ENCODE peak calls at places on chromosomes 16 and 17, in four cellular contexts. J is CD4-positive, CD25-positive, alpha-beta regulatory T cell; U is SJSA1; Z is neural progenitor cell. X is an unnamed sample.

GRCh38 chr17:72142614-72143013 is 21.8 kb downstream of the SOX9 start:
- DNase-seq in J (no peak), U (no peak), Z (no peak), X (no peak)

GRCh38 chr17:82278786-82279379 is 5.4 kb upstream of the CSNK1D start:
- DNase-seq in J (no peak), U (no peak), Z (no peak), X (no peak)

GRCh38 chr17:75810216-75810615 is 25.6 kb downstream of the UNK start:
- DNase-seq in J (no peak), U (no peak), Z (no peak), X (no peak)

GRCh38 chr17:43216369-43216761 is 4.7 kb downstream of the TMEM106A start:
- DNase-seq in J (no peak), U (no peak), Z (no peak), X (no peak)

GRCh38 chr17:57038486-57038885 is 46.6 kb upstream of the AKAP1 start:
- DNase-seq in J (no peak), U (no peak), Z (no peak), X (no peak)

GRCh38 chr16:9007177-9007794 is 43.6 kb upstream of the USP7 start:
- DNase-seq in J (no peak), U (no peak), Z (no peak), X (no peak)

GRCh38 chr17:5500247-5500803 is 14.0 kb downstream of the MIS12 start:
- DNase-seq in J (no peak), U (peak; percentile 4), Z (no peak), X (peak; percentile 5)

GRCh38 chr16:70789231-70789926 is 11.6 kb downstream of the VAC14 start:
- DNase-seq in J (no peak), U (peak; percentile 46), Z (no peak), X (no peak)

GRCh38 chr17:31533546-31534155 is 142.2 kb downstream of the RAB11FIP4 start:
- DNase-seq in J (no peak), U (peak; percentile 46), Z (peak; percentile 66), X (no peak)

GRCh38 chr16:71628810-71629209 is 2.8 kb downstream of the MARVELD3 start:
- DNase-seq in J (no peak), U (no peak), Z (no peak), X (no peak)

GRCh38 chr16:57747091-57747490 is 11.5 kb downstream of the KATNB1 start:
- DNase-seq in J (no peak), U (no peak), Z (no peak), X (no peak)

GRCh38 chr17:63740464-63741181 is 976 bp downstream of the STRADA start:
- DNase-seq in J (peak; percentile 33), U (no peak), Z (no peak), X (peak; percentile 2)

GRCh38 chr16:57601801-57602478 is 26.5 kb upstream of the ADGRG1 start:
- DNase-seq in J (peak; percentile 84), U (no peak), Z (no peak), X (peak; percentile 77)

GRCh38 chr17:50050431-50051032 is 5.4 kb upstream of the ITGA3 start:
- DNase-seq in J (no peak), U (no peak), Z (no peak), X (no peak)

GRCh38 chr17:61547113-61547512 is 43.9 kb downstream of the NACA2 start:
- DNase-seq in J (no peak), U (no peak), Z (no peak), X (no peak)

GRCh38 chr17:30021708-30022317 is 80.4 kb downstream of the EFCAB5 start:
- DNase-seq in J (peak; percentile 69), U (peak; percentile 33), Z (peak; percentile 66), X (peak; percentile 25)

GRCh38 chr16:1975432-1976215 is 3.8 kb downstream of the TBL3 start:
- DNase-seq in J (no peak), U (no peak), Z (no peak), X (no peak)

GRCh38 chr17:78933025-78933958 is 8.1 kb upstream of the TIMP2 start:
- DNase-seq in J (peak; percentile 74), U (peak; percentile 84), Z (no peak), X (peak; percentile 36)

GRCh38 chr17:43316522-43317142 is 82.2 kb upstream of the ARL4D start:
- DNase-seq in J (no peak), U (peak; percentile 55), Z (peak; percentile 47), X (peak; percentile 20)

GRCh38 chr17:58309918-58310259 is 18.7 kb downstream of the TSPOAP1 start:
- DNase-seq in J (no peak), U (no peak), Z (no peak), X (no peak)

DNA sequence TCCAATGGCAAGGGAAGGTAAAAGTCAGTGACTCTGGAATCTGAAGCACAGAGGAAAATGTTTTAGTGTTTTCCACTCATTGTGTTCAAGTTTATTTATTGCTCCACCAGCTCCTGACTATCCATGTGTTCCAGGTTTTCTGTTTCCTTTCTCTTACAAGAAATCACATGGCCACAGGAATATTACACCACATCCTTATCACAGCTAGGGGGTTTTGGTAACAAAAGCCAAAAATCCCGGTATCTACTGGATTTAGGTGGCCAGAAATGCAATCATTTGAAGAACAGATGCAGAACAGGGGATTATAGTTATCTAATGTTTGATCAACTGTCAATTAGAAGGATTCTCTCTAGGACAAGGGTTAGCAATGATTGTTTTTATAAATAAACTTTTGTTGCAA is 47.9 kb downstream of the STH start:
- DNase-seq in J (no peak), U (no peak), Z (no peak), X (no peak)
- H3K27ac ChIP-seq in J (no peak overlapping the region), U (peak overlapping the region; percentile 6), Z (no peak overlapping the region), X (no peak overlapping the region)

GRCh38 chr17:17783121-17783824 is 53.5 kb downstream of the SREBF1 start:
- DNase-seq in J (peak; percentile 77), U (no peak), Z (peak; percentile 88), X (peak; percentile 61)

GRCh38 chr17:17781591-17782424 is 55.0 kb downstream of the SREBF1 start:
- DNase-seq in J (no peak), U (no peak), Z (peak; percentile 78), X (peak; percentile 30)

GRCh38 chr17:17779015-17779611 is 57.7 kb downstream of the SREBF1 start:
- DNase-seq in J (no peak), U (no peak), Z (no peak), X (no peak)

GRCh38 chr17:17782425-17783120 is 54.2 kb downstream of the SREBF1 start:
- DNase-seq in J (no peak), U (no peak), Z (peak; percentile 72), X (peak; percentile 44)

DNA sequence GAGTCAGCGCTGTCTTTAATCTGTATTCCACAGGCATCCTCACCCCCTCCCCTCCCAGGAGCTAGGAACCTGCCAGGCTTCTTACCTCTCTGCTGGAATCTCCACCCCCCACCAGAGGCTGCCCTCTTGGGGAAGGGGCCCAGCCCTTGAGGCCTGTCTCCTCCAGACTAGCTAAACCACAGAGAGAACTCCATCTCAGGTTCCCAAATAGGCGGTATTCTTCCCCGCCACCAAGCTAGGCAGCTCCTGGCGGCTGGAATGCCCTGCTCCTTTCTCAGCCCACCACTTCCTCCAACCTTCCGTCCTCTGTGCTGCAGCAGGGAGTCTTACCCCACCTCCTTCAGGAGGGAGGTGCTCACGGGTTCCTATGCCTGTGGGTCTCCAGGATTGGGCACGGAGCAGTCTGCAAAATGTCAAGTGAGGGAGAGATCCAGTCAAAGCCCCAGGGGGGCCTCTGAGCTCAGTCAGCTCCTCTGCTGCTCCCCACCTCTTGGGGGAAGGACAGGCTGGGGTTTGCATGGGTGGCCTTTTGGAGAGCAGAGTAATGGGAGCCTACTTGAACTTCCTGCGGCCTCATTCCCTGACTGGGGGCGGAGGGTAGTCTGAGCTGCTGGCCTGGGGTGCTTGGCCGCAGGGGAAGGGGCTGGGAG is 55.7 kb downstream of the SREBF1 start:
- DNase-seq in J (no peak), U (peak; percentile 42), Z (peak; percentile 88), X (no peak)
- H3K4me3 ChIP-seq in J (no peak overlapping the region), U (no peak overlapping the region), Z (peak overlapping the region; percentile 68), X (no peak overlapping the region)

DNA sequence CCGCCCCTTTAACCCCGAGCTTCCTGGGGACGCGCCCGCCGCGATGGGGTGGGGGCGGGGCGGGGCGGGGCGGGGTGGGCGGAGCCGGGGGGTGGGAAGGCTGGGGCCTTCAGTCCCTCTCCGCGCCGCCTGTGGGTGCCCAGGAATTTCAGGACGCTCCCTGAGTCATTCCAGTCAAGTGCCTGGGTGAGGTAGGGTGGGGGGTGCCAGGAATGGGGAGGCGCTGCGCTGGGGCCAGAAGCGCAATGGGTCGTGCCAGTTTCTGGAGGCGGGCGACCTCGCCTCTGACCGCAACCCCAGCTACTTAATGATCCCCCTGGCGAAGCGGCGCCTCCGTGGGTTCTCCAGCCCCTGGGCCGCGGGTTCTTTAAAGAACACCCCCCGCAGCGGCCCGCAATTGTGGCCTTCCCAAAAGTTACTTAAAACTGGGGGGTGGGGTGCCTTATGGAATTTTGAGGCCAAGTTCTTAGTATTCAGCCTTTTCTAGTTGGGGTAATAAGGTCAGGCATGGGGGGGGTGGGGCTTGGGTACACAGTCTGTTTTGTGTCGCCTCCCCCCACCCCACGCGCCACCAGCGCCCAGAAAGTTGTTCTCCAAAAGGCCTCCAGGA is 826 bp upstream of the GSE1 start:
- DNase-seq in J (no peak), U (peak; percentile 88), Z (peak; percentile 55), X (peak; percentile 43)
- H3K4me1 ChIP-seq in J (peaks cover 64% of the 10 kb centered on the region), U (peaks cover 47% of the 10 kb centered on the region), Z (peaks cover 36% of the 10 kb centered on the region), X (peaks cover 48% of the 10 kb centered on the region)

GRCh38 chr17:45132302-45132568 is at the start of gene PLCD3:
- DNase-seq in J (no peak), U (no peak), Z (peak; percentile 92), X (no peak)
- H3K27ac ChIP-seq in J (peak within 1 kb of the TSS; percentile 91), U (peak within 1 kb of the TSS; percentile 59), Z (no peak within 1 kb of the TSS), X (peak within 1 kb of the TSS; percentile 92)

GRCh38 chr16:31284926-31285325 is 25.2 kb downstream of the ITGAM start:
- DNase-seq in J (no peak), U (no peak), Z (no peak), X (no peak)

GRCh38 chr16:31291376-31291775 is 31.6 kb downstream of the ITGAM start:
- DNase-seq in J (no peak), U (no peak), Z (no peak), X (no peak)

DNA sequence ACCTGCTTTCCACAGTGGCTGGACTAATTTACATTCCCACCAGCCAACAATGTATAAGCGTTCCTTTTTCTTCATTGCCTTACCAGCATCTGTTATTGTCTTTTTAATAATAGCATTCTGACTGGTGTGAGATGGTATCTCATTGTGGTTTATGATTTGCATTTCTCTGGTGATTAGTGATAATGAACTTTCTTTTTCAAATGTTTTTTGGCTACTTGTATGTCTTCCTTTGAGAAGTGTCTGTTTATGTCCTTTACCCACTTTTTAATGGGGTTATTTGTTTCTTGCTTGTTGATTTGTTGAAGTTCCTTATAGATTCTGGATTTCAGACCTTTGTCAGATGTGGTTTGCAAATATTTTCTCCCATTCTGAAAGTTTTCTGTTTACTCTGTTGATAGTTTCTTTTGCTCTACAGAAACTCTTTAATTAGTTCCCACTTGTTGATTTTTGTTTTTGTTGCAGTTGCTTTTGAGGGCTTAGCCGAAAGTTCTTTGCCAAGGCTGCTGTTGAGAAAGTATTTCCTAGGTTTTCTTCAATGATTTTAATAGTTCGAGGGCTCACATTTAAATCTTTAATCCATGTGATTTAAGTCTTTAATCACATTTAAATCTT is 26.8 kb downstream of the ITGAM start:
- DNase-seq in J (peak; percentile 52), U (no peak), Z (no peak), X (no peak)
- H3K4me3 ChIP-seq in J (peak overlapping the region; percentile 35), U (no peak overlapping the region), Z (no peak overlapping the region), X (no peak overlapping the region)

DNA sequence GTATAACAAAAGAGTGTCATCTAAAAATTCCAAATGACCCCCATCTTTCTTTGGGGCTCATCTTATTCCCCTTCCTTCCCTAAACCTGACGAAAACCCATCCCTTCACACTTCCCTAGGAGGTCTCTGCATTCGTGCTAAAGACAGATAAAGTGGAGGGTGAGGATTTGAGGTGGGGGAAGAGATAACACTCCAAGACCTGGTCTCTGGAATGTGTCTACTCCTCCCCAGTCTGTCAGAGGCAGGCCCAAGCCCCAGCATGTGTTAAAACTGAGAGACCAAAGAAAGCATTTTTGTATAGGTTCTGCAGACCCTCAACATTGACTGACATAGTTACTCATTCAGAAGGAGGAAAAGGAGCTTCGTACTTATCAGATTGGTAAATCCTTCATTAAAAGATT is 11.0 kb upstream of the LHX1 start:
- DNase-seq in J (no peak), U (no peak), Z (no peak), X (no peak)
- H3K4me1 ChIP-seq in J (peaks cover 7% of the 10 kb centered on the region), U (no peaks in the 10 kb centered on the region), Z (peaks cover 41% of the 10 kb centered on the region), X (peaks cover 9% of the 10 kb centered on the region)